ENCODE peak calls at places on chromosomes 1 and 21, in four cellular contexts. S, Y, Z and U are unnamed samples.

GRCh38 chr1:42931108-42931539 is 27.5 kb downstream of the SLC2A1 start:
- DNase-seq in S (peak; percentile 76), Y (peak; percentile 69), Z (peak; percentile 69), U (peak; percentile 72)

GRCh38 chr1:59169703-59170102 is 127.2 kb upstream of the FGGY start:
- DNase-seq in S (no peak), Y (no peak), Z (no peak), U (no peak)

GRCh38 chr1:223870617-223871574 is 25.1 kb upstream of the TP53BP2 start:
- DNase-seq in S (no peak), Y (peak; percentile 30), Z (no peak), U (no peak)

GRCh38 chr1:225329041-225329440 is 98.8 kb downstream of the LBR start:
- DNase-seq in S (no peak), Y (no peak), Z (no peak), U (no peak)

GRCh38 chr1:53578358-53578757 is 119.2 kb downstream of the DMRTB1 start:
- DNase-seq in S (no peak), Y (no peak), Z (no peak), U (no peak)

GRCh38 chr1:195105773-195106172 is 1502.5 kb downstream of the KCNT2 start:
- DNase-seq in S (no peak), Y (no peak), Z (no peak), U (no peak)

GRCh38 chr1:66527688-66528087 is 6.3 kb upstream of the SGIP1 start:
- DNase-seq in S (no peak), Y (no peak), Z (no peak), U (no peak)

GRCh38 chr1:17014671-17015567 is 3.2 kb upstream of the ATP13A2 start:
- DNase-seq in S (no peak), Y (no peak), Z (no peak), U (no peak)

GRCh38 chr1:178364782-178365181 is 132.0 kb downstream of the CLEC20A start:
- DNase-seq in S (no peak), Y (no peak), Z (no peak), U (no peak)

GRCh38 chr1:5727871-5728643 is 264.2 kb downstream of the NPHP4 start:
- DNase-seq in S (no peak), Y (no peak), Z (no peak), U (no peak)

GRCh38 chr1:91830242-91831131 is 55.5 kb downstream of the TGFBR3 start:
- DNase-seq in S (no peak), Y (no peak), Z (no peak), U (no peak)

GRCh38 chr1:55472784-55473183 is 257.6 kb upstream of the USP24 start:
- DNase-seq in S (no peak), Y (no peak), Z (no peak), U (no peak)

GRCh38 chr1:49841767-49842166 is 182.0 kb downstream of the AGBL4 start:
- DNase-seq in S (no peak), Y (no peak), Z (no peak), U (no peak)

GRCh38 chr1:81349194-81349965 is 451.4 kb upstream of the ADGRL2 start:
- DNase-seq in S (no peak), Y (no peak), Z (no peak), U (no peak)

GRCh38 chr1:11833900-11834299 is 13.7 kb downstream of the NPPA start:
- DNase-seq in S (no peak), Y (no peak), Z (no peak), U (no peak)

GRCh38 chr1:90201467-90202358 is 206.8 kb downstream of the ZNF326 start:
- DNase-seq in S (no peak), Y (no peak), Z (no peak), U (no peak)

GRCh38 chr1:53715478-53715877 is 23.5 kb downstream of the GLIS1 start:
- DNase-seq in S (peak; percentile 52), Y (no peak), Z (no peak), U (no peak)

GRCh38 chr1:169155675-169156074 is 49.2 kb downstream of the ATP1B1 start:
- DNase-seq in S (no peak), Y (no peak), Z (no peak), U (no peak)

GRCh38 chr1:37398096-37398495 is 76.3 kb upstream of the ZC3H12A start:
- DNase-seq in S (no peak), Y (no peak), Z (no peak), U (no peak)

GRCh38 chr1:37473431-37474050 is 839 bp upstream of the ZC3H12A start:
- DNase-seq in S (no peak), Y (no peak), Z (no peak), U (no peak)

GRCh38 chr1:67607699-67608098 is 77.3 kb upstream of the GADD45A start:
- DNase-seq in S (no peak), Y (no peak), Z (no peak), U (no peak)

GRCh38 chr1:67601955-67602354 is 83.0 kb upstream of the GADD45A start:
- DNase-seq in S (no peak), Y (no peak), Z (no peak), U (no peak)

GRCh38 chr1:67604778-67605177 is 80.2 kb upstream of the GADD45A start:
- DNase-seq in S (no peak), Y (no peak), Z (no peak), U (no peak)

GRCh38 chr1:67607286-67607685 is 77.7 kb upstream of the GADD45A start:
- DNase-seq in S (no peak), Y (no peak), Z (no peak), U (no peak)

DNA sequence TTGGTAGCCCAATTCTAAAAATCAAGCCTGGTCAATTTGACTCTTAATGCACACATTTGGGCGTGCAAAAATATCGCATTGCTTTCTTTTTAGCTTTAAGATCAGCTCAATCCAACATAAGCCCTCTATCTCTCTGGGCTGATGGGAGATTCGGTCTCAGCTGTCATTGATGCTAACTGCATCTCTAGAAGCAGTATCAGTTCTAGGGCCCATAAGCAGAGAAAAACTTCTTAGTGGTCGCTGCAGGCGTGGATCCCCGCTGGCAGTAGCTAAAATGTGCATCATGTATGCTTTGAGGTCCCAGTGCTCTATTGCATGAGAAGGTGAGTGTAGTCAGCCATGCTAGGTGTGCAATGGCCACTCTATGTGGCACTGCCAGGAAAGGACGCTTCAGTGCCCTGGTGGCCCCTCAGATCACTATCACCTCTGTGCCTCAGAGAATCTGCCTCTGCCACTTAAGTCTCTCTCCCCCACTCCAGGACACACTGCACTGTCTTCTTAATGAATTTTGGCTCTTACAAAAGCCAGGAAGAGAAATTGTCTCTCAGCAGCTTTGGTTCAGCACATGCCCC is 79.7 kb upstream of the GADD45A start:
- DNase-seq in S (no peak), Y (no peak), Z (no peak), U (no peak)
- TF ChIP-seq SPI1 in S (no peak), Y (no peak), Z (no peak), U (no peak)

GRCh38 chr21:32481875-32482408 is 69.4 kb downstream of the EVA1C start:
- DNase-seq in S (no peak), Y (no peak), Z (no peak), U (no peak)
- TF ChIP-seq SPI1 in S (no peak), Y (no peak), Z (no peak), U (no peak)

GRCh38 chr1:235069577-235070563 is 58.8 kb downstream of the TOMM20 start:
- DNase-seq in S (no peak), Y (no peak), Z (no peak), U (no peak)

GRCh38 chr1:235067396-235068154 is 61.1 kb downstream of the TOMM20 start:
- DNase-seq in S (no peak), Y (no peak), Z (no peak), U (no peak)

GRCh38 chr1:235070819-235071218 is 57.8 kb downstream of the TOMM20 start:
- DNase-seq in S (no peak), Y (no peak), Z (no peak), U (no peak)

GRCh38 chr1:235069171-235069570 is 59.5 kb downstream of the TOMM20 start:
- DNase-seq in S (no peak), Y (no peak), Z (no peak), U (no peak)

GRCh38 chr1:235068155-235069121 is 60.2 kb downstream of the TOMM20 start:
- DNase-seq in S (no peak), Y (no peak), Z (no peak), U (no peak)
- TF ChIP-seq SPI1 in S (no peak), Y (no peak), Z (no peak), U (no peak)

DNA sequence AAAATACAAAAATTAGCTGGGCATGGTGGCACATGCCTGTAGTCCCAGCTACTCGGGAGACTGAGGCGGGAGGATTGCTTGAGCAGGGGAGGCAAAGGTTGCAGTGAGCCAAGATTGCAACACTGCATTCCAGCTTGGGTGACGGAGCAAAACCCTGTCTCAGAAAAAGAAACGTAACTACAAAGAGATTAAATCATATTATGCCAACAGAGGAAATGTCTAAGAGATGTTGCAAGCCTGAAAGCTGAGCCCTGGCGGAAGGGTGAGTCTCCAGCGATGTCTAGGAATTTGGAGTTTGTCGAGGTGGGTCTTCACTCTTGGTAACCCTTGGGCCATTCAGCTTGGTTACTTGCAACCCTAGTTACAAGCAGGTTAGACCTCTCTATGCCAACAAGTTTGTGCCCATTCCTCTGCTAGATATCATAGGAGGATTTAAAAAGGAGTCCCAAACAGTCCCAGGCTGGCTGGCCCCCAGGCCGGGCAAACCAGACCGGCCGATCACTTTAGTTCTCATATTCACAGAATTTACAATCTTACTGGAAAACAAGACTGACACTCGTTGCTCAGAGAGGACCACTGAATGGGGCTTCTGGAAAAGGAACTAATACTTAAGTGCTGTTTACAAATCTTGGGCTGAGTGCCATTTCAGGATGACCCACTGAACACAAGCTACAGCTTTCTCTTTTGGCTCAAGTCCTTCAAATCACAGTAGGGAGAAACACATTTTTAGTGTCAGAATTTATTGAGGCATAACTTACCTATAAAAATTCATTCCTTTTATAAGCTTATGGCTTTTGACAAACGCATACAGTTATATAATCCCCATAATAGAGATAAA is 27.1 kb downstream of the SLC30A1 start:
- DNase-seq in S (no peak), Y (no peak), Z (no peak), U (no peak)
- TF ChIP-seq SPI1 in S (no peak), Y (no peak), Z (no peak), U (no peak)